ENCODE peak calls at places on chromosomes 7 and 10, in four cellular contexts. X is adrenal gland, W is transverse colon, K is IMR-90. H is an unnamed sample.

GRCh38 chr7:123538189-123538714 is 3.9 kb upstream of the IQUB start:
- DNase-seq in X (no peak), W (no peak), K (peak; percentile 90), H (no peak)

GRCh38 chr7:85125679-85126078 is 61.2 kb downstream of the SEMA3D start:
- DNase-seq in X (no peak), W (no peak), K (peak; percentile 20), H (no peak)

GRCh38 chr7:151782598-151783448 is 94.1 kb downstream of the PRKAG2 start:
- DNase-seq in W (peak; percentile 69), K (peak; percentile 34), X (peak; percentile 70), H (peak; percentile 56)

GRCh38 chr7:23597908-23598224 is 684 bp downstream of the CCDC126 start:
- DNase-seq in K (no peak), X (no peak), W (no peak), H (no peak)

GRCh38 chr7:45185028-45185863 is 27.7 kb downstream of the RAMP3 start:
- DNase-seq in X (no peak), W (no peak), K (no peak), H (no peak)

GRCh38 chr7:131919920-131920709 is 363.7 kb upstream of the PODXL start:
- DNase-seq in K (no peak), W (no peak), X (no peak), H (no peak)

GRCh38 chr7:31061185-31061584 is 9.1 kb downstream of the ADCYAP1R1 start:
- DNase-seq in K (no peak), W (no peak), X (no peak), H (no peak)

GRCh38 chr7:83520706-83521105 is 128.2 kb downstream of the SEMA3E start:
- DNase-seq in X (no peak), K (no peak), W (no peak), H (no peak)

GRCh38 chr10:132065491-132066105 is at the start of gene JAKMIP3:
- DNase-seq in X (peak; percentile 77), W (peak; percentile 32), K (peak; percentile 96), H (peak; percentile 47)

GRCh38 chr7:27459729-27460048 is 203.0 kb downstream of the HIBADH start:
- DNase-seq in K (no peak), W (no peak), X (no peak), H (no peak)

GRCh38 chr7:94129443-94130140 is 125.4 kb upstream of the BET1 start:
- DNase-seq in W (no peak), X (no peak), K (peak; percentile 98), H (no peak)

GRCh38 chr7:27730112-27730511 is 9.8 kb upstream of the TAX1BP1 start:
- DNase-seq in X (no peak), W (no peak), K (no peak), H (no peak)

GRCh38 chr7:124856299-124856888 is 73.2 kb downstream of the POT1 start:
- DNase-seq in W (no peak), K (peak; percentile 61), X (no peak), H (no peak)

GRCh38 chr7:7264306-7265040 is 82.1 kb downstream of the C1GALT1 start:
- DNase-seq in X (no peak), W (no peak), K (no peak), H (no peak)

GRCh38 chr10:19946791-19947190 is 130.6 kb downstream of the PLXDC2 start:
- DNase-seq in W (no peak), K (no peak), X (no peak), H (no peak)
- TF ChIP-seq CTCF in W (no peak), K (no peak), X (no peak), H (no peak)

GRCh38 chr7:153939177-153939576 is 113.0 kb upstream of the DPP6 start:
- DNase-seq in K (no peak), W (no peak), X (no peak), H (no peak)

GRCh38 chr7:153939654-153940053 is 112.5 kb upstream of the DPP6 start:
- DNase-seq in K (no peak), X (no peak), W (no peak), H (no peak)

GRCh38 chr7:153941061-153941460 is 111.1 kb upstream of the DPP6 start:
- DNase-seq in X (no peak), K (no peak), W (no peak), H (no peak)

GRCh38 chr7:153943428-153944370 is 108.5 kb upstream of the DPP6 start:
- DNase-seq in W (no peak), K (no peak), X (no peak), H (no peak)

DNA sequence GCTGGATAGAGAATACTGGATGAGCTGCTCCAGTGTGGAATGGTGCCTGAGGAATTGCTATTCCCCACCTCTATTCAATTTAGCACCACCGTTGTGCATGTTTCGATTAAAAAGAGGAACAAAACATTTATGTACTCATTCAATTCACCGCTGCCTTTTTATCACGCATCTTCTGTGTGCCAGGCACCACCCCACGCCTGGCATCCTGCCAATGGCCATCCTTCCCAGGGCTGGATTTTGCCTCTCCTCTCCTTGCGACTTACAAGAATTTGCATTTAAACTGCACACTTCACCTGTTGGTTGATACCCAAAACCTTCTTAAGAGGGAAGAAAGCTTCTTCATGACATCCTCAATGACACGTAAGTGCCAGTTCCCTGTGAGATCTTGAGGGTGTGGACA is 110.2 kb upstream of the DPP6 start:
- DNase-seq in K (no peak), X (no peak), W (no peak), H (no peak)
- H3K9me3 ChIP-seq in K (peaks cover 26% of the 10 kb centered on the region), X (no peaks in the 10 kb centered on the region), W (no peaks in the 10 kb centered on the region), H (no peaks in the 10 kb centered on the region)

DNA sequence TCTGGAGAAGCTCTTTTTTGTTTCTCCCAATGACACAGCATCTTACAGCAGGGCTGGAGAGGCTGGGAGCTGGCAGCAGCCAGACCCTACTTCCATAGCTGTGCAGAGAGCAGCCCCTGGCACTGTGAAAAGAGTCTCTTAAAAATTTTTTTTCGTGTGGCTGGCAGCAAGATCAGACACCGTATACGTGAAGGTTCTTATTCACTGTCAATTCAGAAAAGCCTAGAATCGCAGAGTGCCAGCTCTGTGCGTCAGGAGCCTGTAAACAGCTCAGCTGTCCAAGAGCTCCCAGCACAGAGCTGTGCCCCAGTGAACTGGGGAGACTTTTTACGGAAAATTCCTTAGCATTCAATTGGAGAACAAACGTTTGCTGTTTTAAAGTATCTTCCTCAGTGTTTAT is 6.5 kb downstream of the BAG3 start:
- DNase-seq in X (peak; percentile 73), K (peak; percentile 48), W (peak; percentile 25), H (peak; percentile 55)
- TF ChIP-seq POLR2A in X (no peak), K (no peak), W (no peak), H (no peak)

GRCh38 chr10:46094197-46094500 is 48.1 kb upstream of the MSMB start:
- DNase-seq in W (no peak), K (no peak), X (no peak), H (no peak)
- TF ChIP-seq CTCF in W (no peak), K (no peak), X (no peak), H (no peak)